ENCODE peak calls at places on chromosome 1, in four cellular contexts. J, D, A and I are unnamed samples.

GRCh38 chr1:19115082-19115808 is 94.8 kb downstream of the UBR4 start:
- DNase-seq in A (no peak), J (no peak), D (no peak), I (no peak)

GRCh38 chr1:185567006-185567405 is 167.2 kb upstream of the HMCN1 start:
- DNase-seq in J (peak; percentile 73), D (peak; percentile 28), A (peak; percentile 71), I (no peak)

GRCh38 chr1:40339420-40340323 is 22.6 kb upstream of the COL9A2 start:
- DNase-seq in J (peak; percentile 60), D (no peak), A (no peak), I (no peak)

GRCh38 chr1:47635111-47635510 is 197.3 kb downstream of the FOXD2 start:
- DNase-seq in J (no peak), A (no peak), D (no peak), I (no peak)

GRCh38 chr1:119080586-119080985 is 59.9 kb downstream of the WARS2 start:
- DNase-seq in A (peak; percentile 18), D (peak; percentile 25), J (no peak), I (peak; percentile 14)

GRCh38 chr1:183840140-183840539 is 35.2 kb downstream of the RGL1 start:
- DNase-seq in D (no peak), A (no peak), J (no peak), I (no peak)

GRCh38 chr1:85349224-85349623 is 72.8 kb upstream of the BCL10 start:
- DNase-seq in J (no peak), A (no peak), D (no peak), I (no peak)

GRCh38 chr1:91487469-91487868 is 13.2 kb upstream of the CDC7 start:
- DNase-seq in D (no peak), A (no peak), J (no peak), I (no peak)

GRCh38 chr1:5983361-5984103 is 8.7 kb downstream of the NPHP4 start:
- DNase-seq in A (no peak), D (no peak), J (no peak), I (no peak)

GRCh38 chr1:183226361-183226760 is 40.3 kb downstream of the LAMC2 start:
- DNase-seq in A (no peak), D (no peak), J (no peak), I (no peak)

GRCh38 chr1:39671793-39672550 is at the start of gene NT5C1A:
- DNase-seq in D (peak; percentile 19), J (no peak), A (no peak), I (no peak)

GRCh38 chr1:232486006-232486405 is 143.9 kb downstream of the SIPA1L2 start:
- DNase-seq in J (no peak), D (no peak), A (no peak), I (no peak)